ENCODE peak calls at places on chromosome 19, in four cellular contexts. F is lower leg skin; L is heart left ventricle; V is CD8-positive, alpha-beta T cell. X is an unnamed sample.

GRCh38 chr19:33441828-33442227 is 68.3 kb downstream of the CEBPG start:
- DNase-seq in F (peak; percentile 29), L (no peak), V (no peak), X (no peak)

GRCh38 chr19:18401580-18402112 is 4.2 kb upstream of the LRRC25 start:
- DNase-seq in V (no peak), L (no peak), F (no peak), X (peak; percentile 84)

GRCh38 chr19:17765069-17765618 is 13.9 kb downstream of the FCHO1 start:
- DNase-seq in V (no peak), F (peak; percentile 92), L (peak; percentile 74), X (peak; percentile 37)

GRCh38 chr19:43780706-43781525 is at the start of gene KCNN4:
- DNase-seq in F (no peak), V (peak; percentile 46), L (no peak), X (no peak)

GRCh38 chr19:17772172-17772571 is 20.9 kb downstream of the FCHO1 start:
- DNase-seq in F (no peak), V (no peak), L (no peak), X (no peak)

GRCh38 chr19:58558066-58558622 is at the start of gene UBE2M:
- DNase-seq in F (peak; percentile 94), L (peak; percentile 79), V (peak; percentile 41), X (peak; percentile 84)

GRCh38 chr19:41545547-41545946 is 30.4 kb upstream of the CEACAM21 start:
- DNase-seq in F (no peak), V (no peak), L (no peak), X (no peak)

GRCh38 chr19:3801412-3802096 is 15.4 kb upstream of the MATK start:
- DNase-seq in V (peak; percentile 44), L (peak; percentile 50), F (peak; percentile 90), X (no peak)

GRCh38 chr19:664913-665443 is 2.0 kb upstream of the RNF126 start:
- DNase-seq in F (peak; percentile 96), V (peak; percentile 61), L (peak; percentile 80), X (peak; percentile 88)

GRCh38 chr19:51439021-51439465 is 19.2 kb downstream of the SIGLEC8 start:
- DNase-seq in F (peak; percentile 58), L (no peak), V (peak; percentile 13), X (no peak)

GRCh38 chr19:38557205-38557799 is 60.5 kb downstream of the MAP4K1 start:
- DNase-seq in L (no peak), V (no peak), F (no peak), X (peak; percentile 58)

GRCh38 chr19:13864513-13865242 is 12.3 kb upstream of the NANOS3 start:
- DNase-seq in L (no peak), V (no peak), F (no peak), X (peak; percentile 42)

GRCh38 chr19:58010507-58010906 is 7.9 kb upstream of the ZNF606 start:
- DNase-seq in F (no peak), V (no peak), L (no peak), X (no peak)

GRCh38 chr19:23766951-23767350 is 8.3 kb upstream of the ZNF681 start:
- DNase-seq in V (no peak), F (peak; percentile 49), L (no peak), X (no peak)

GRCh38 chr19:5292453-5292842 is 48.2 kb downstream of the PTPRS start:
- DNase-seq in L (no peak), F (no peak), V (no peak), X (no peak)

GRCh38 chr19:3289971-3290569 is 65.6 kb downstream of the CELF5 start:
- DNase-seq in L (no peak), V (no peak), F (no peak), X (no peak)

GRCh38 chr19:28472111-28472510 is 740.8 kb downstream of the UQCRFS1 start:
- DNase-seq in F (no peak), L (no peak), V (no peak), X (no peak)

GRCh38 chr19:50427997-50428425 is 4.7 kb upstream of the MYBPC2 start:
- DNase-seq in V (peak; percentile 3), L (peak; percentile 86), F (peak; percentile 97), X (peak; percentile 94)

GRCh38 chr19:10916602-10917001 is 11.8 kb downstream of the YIPF2 start:
- DNase-seq in L (no peak), F (no peak), V (no peak), X (no peak)

GRCh38 chr19:18593367-18594095 is 4.9 kb downstream of the REX1BD start:
- DNase-seq in F (no peak), L (no peak), V (no peak), X (no peak)

GRCh38 chr19:50808856-50809255 is 14.7 kb downstream of the KLK1 start:
- DNase-seq in F (no peak), V (no peak), L (no peak), X (no peak)

GRCh38 chr19:46133101-46133627 is 8.7 kb upstream of the IGFL3 start:
- DNase-seq in L (no peak), F (peak; percentile 74), V (no peak), X (no peak)

GRCh38 chr19:590396-590745 is 690 bp downstream of the HCN2 start:
- DNase-seq in L (no peak), V (no peak), F (no peak), X (no peak)

DNA sequence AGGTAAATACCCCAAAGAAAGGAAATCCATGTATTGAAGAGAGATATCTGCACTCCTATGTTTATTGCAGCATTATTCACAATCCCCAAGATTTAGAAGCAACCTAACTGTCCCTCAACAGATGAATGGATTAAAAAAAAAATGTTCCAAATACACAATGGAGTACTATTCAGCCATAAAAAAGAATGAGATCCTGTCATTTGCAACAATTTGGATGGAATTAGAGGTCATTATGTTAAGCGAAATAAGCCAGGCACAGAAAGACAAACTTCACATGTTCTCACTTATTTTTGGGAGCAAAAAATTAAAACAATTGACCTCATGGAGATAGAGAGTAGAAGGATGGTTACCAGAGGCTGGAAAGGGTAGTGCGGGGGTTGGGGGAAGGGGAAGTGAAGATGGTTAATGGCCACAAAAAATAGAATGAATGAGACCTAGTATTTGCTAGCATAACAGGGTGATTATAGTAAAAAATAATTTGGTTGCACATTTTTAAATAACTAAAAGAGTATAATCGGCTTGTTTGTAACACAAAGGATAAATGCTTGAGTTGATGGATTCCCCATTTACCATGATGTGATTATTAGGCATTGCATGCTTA is 9.7 kb upstream of the ZNF709 start:
- DNase-seq in V (no peak), L (no peak), F (peak; percentile 15), X (no peak)
- TF ChIP-seq CTCF in V (no peak), L (no peak), F (no peak), X (no peak)

GRCh38 chr19:1756705-1757445 is 3.6 kb downstream of the ONECUT3 start:
- DNase-seq in L (no peak), F (no peak), V (no peak), X (no peak)

GRCh38 chr19:1758959-1759903 is 5.9 kb downstream of the ONECUT3 start:
- DNase-seq in F (no peak), L (no peak), V (no peak), X (no peak)

GRCh38 chr19:1757468-1758230 is 4.3 kb downstream of the ONECUT3 start:
- DNase-seq in L (no peak), V (no peak), F (no peak), X (no peak)

GRCh38 chr19:1760020-1760419 is 6.7 kb downstream of the ONECUT3 start:
- DNase-seq in L (no peak), V (no peak), F (no peak), X (no peak)

GRCh38 chr19:1758231-1758577 is 4.9 kb downstream of the ONECUT3 start:
- DNase-seq in F (no peak), L (no peak), V (no peak), X (no peak)
- TF ChIP-seq CTCF in F (no peak), L (no peak), V (no peak), X (no peak)

GRCh38 chr19:35153701-35154534 is 617 bp upstream of the FXYD5 start:
- DNase-seq in L (peak; percentile 48), F (no peak), V (peak; percentile 63), X (peak; percentile 65)

GRCh38 chr19:35155981-35156672 is 1.6 kb downstream of the FXYD5 start:
- DNase-seq in L (no peak), F (no peak), V (no peak), X (no peak)

GRCh38 chr19:35154535-35155406 is at the start of gene FXYD5:
- DNase-seq in V (peak; percentile 53), F (peak; percentile 95), L (peak; percentile 81), X (peak; percentile 74)

GRCh38 chr19:35156673-35157014 is 2.1 kb downstream of the FXYD5 start:
- DNase-seq in F (no peak), L (no peak), V (no peak), X (no peak)

DNA sequence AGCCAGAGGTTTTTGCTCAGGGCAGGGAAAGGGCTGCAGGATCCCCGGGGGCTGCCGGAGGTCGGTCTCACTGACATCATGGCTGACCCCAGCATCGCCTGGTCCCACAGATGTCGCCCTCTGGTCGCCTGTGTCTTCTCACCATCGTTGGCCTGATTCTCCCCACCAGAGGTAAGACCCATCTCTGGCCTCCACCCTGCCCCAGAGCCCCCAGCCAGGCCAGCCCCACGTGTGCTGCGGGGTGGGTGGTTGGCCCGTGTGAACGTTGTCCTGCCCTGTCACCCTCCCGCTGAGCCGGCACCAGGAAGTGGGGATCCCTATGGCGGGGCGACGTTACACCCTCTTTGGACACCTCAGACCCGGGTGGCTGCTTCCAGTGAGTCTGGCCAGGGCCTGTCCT is 906 bp downstream of the FXYD5 start:
- DNase-seq in V (no peak), L (no peak), F (no peak), X (no peak)
- TF ChIP-seq CTCF in V (no peak), L (no peak), F (no peak), X (no peak)

DNA sequence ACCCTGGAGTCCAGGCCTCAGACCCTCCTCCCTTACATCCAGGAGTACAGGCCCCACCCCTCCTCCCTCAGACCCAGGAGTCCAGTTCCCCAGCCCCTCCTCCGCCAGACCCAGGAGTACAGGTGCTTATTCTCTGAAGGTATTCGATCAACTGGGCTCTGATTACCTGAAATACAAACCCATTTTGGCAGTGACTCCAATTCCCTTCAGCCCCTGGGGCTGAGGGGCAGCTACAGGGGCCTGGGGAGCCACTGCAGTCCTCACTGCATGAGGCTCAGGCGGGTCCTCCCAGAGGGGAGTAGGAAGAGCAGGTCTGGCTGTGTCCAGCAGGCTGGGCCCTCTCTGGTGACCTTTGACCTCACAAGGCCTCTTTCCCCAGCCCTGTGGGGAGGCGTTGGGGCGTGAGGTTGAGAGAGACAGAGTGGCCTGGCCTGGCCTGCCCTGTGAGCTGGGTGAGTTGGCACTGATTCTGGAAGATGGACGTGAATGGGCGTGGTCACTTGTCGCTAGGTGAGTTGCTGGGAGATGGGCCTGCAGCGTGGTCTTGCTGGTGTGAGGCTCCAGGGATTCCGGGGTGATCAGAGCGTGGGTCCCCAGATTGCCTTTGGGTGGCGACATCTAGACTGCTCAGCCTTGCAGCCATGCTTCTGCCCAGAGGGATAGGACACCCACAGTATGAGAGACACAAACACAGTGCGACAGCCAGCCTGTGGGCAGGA is 3.1 kb downstream of the BCAT2 start:
- DNase-seq in V (no peak), F (no peak), L (no peak), X (no peak)
- TF ChIP-seq CTCF in V (no peak), F (no peak), L (no peak), X (no peak)